ENCODE peak calls at places on chromosomes 5 and 9, in four cellular contexts. Y, G, Q and O are unnamed samples.

GRCh38 chr9:136050266-136050705 is 44.8 kb downstream of the NACC2 start:
- DNase-seq in Y (no peak), G (peak), Q (no peak), O (no peak)

GRCh38 chr5:64949331-64949730 is 180.6 kb downstream of the CWC27 start:
- DNase-seq in Y (no peak), G (no peak), Q (no peak), O (no peak)

GRCh38 chr9:32603914-32604852 is 31.2 kb upstream of the NDUFB6 start:
- DNase-seq in Y (no peak), G (no peak), Q (peak), O (peak)

GRCh38 chr5:62386824-62387223 is 16.9 kb downstream of the DIMT1 start:
- DNase-seq in Y (no peak), G (no peak), Q (no peak), O (no peak)

GRCh38 chr5:121503111-121503840 is 348.4 kb upstream of the FTMT start:
- DNase-seq in Y (no peak), G (peak), Q (peak), O (peak)

GRCh38 chr9:72843525-72844439 is 109.1 kb downstream of the ALDH1A1 start:
- DNase-seq in Y (no peak), G (peak), Q (peak), O (no peak)

GRCh38 chr5:67358186-67358585 is 161.6 kb upstream of the CD180 start:
- DNase-seq in Y (no peak), G (no peak), Q (no peak), O (no peak)

GRCh38 chr5:139422307-139422893 is 16.9 kb downstream of the DNAJC18 start:
- DNase-seq in Y (peak), G (peak), Q (peak), O (no peak)

GRCh38 chr5:25544652-25545249 is 900.0 kb upstream of the CDH10 start:
- DNase-seq in Y (no peak), G (peak), Q (peak), O (peak)

GRCh38 chr9:88653926-88654325 is 118.9 kb downstream of the NXNL2 start:
- DNase-seq in Y (no peak), G (no peak), Q (no peak), O (no peak)

GRCh38 chr5:126544087-126544740 is 50.8 kb downstream of the ALDH7A1 start:
- DNase-seq in Y (no peak), G (peak), Q (peak), O (no peak)

GRCh38 chr5:138459311-138459710 is 6.0 kb upstream of the EGR1 start:
- DNase-seq in Y (no peak), G (no peak), Q (no peak), O (no peak)

GRCh38 chr5:56075361-56075760 is 80.6 kb upstream of the IL6ST start:
- DNase-seq in Y (no peak), G (no peak), Q (no peak), O (no peak)

GRCh38 chr5:71903826-71904225 is 184.8 kb downstream of the CARTPT start:
- DNase-seq in Y (no peak), G (no peak), Q (no peak), O (no peak)

GRCh38 chr5:87151547-87151946 is 116.1 kb upstream of the RASA1 start:
- DNase-seq in Y (peak), G (no peak), Q (no peak), O (peak)

GRCh38 chr5:10630126-10630525 is 66.3 kb downstream of the ANKRD33B start:
- DNase-seq in Y (no peak), G (no peak), Q (no peak), O (no peak)

GRCh38 chr5:446066-446725 is 3.2 kb downstream of the EXOC3 start:
- DNase-seq in Y (no peak), G (no peak), Q (no peak), O (no peak)

GRCh38 chr9:127903557-127904475 is 4.4 kb upstream of the ST6GALNAC6 start:
- DNase-seq in Y (no peak), G (peak), Q (peak), O (no peak)

GRCh38 chr9:76610009-76610352 is 151.0 kb downstream of the GCNT1 start:
- DNase-seq in Y (no peak), G (no peak), Q (no peak), O (no peak)

GRCh38 chr5:176317534-176318374 is 43.8 kb downstream of the KIAA1191 start:
- DNase-seq in Y (no peak), G (no peak), Q (no peak), O (no peak)

GRCh38 chr5:175718401-175719108 is 60.7 kb downstream of the HRH2 start:
- DNase-seq in Y (no peak), G (peak), Q (no peak), O (no peak)

GRCh38 chr5:65030056-65030455 is 261.3 kb downstream of the CWC27 start:
- DNase-seq in Y (no peak), G (no peak), Q (no peak), O (no peak)

GRCh38 chr9:137476856-137477255 is 17.7 kb upstream of the NSMF start:
- DNase-seq in Y (no peak), G (no peak), Q (no peak), O (no peak)

GRCh38 chr9:134940236-134941208 is 22.8 kb upstream of the FCN1 start:
- DNase-seq in Y (no peak), G (no peak), Q (no peak), O (no peak)

GRCh38 chr9:99921875-99922710 is 15.6 kb downstream of the STX17 start:
- DNase-seq in Y (no peak), G (no peak), Q (no peak), O (no peak)

GRCh38 chr9:88971131-88971960 is 19.9 kb upstream of the S1PR3 start:
- DNase-seq in Y (no peak), G (peak), Q (no peak), O (no peak)

GRCh38 chr5:61331407-61332368 is at the start of gene ZSWIM6:
- DNase-seq in Y (peak), G (peak), Q (peak), O (peak)

GRCh38 chr9:96136992-96137665 is 164.8 kb downstream of the HSD17B3 start:
- DNase-seq in Y (peak), G (peak), Q (no peak), O (no peak)

GRCh38 chr5:13624283-13625074 is 320.0 kb downstream of the DNAH5 start:
- DNase-seq in Y (no peak), G (no peak), Q (no peak), O (no peak)

GRCh38 chr9:109027176-109027575 is 13.9 kb upstream of the CTNNAL1 start:
- DNase-seq in Y (no peak), G (no peak), Q (no peak), O (peak)

GRCh38 chr5:155926011-155926410 is 401.0 kb upstream of the SGCD start:
- DNase-seq in Y (peak), G (no peak), Q (no peak), O (no peak)

GRCh38 chr5:132640613-132641012 is 17.4 kb upstream of the IL13 start:
- DNase-seq in Y (no peak), G (no peak), Q (no peak), O (no peak)
- TF ChIP-seq CTCF in Y (no peak), G (no peak), Q (no peak), O (no peak)

DNA sequence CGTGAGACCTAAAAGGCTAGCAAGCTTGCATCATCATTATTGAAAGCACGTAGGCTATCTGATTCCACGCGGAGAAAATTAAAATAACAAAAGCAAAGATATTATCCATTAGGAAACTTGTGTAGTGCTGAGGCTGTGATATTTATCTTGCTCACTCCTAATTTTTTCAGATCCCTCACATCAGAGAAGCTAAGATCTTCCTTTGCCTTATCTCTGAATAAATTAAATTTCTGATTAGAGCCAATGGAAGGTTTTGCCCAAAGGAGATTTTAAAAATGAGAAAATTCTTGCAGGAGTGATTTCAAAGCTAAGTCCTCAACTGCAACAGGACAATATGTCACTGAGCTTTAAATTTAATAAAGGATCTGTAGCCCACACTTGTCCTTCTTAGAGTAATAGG is 295.1 kb downstream of the CAAP1 start:
- DNase-seq in Y (no peak), G (no peak), Q (no peak), O (no peak)
- H3K4me3 ChIP-seq in Y (no peak), G (no peak), Q (no peak), O (no peak)

DNA sequence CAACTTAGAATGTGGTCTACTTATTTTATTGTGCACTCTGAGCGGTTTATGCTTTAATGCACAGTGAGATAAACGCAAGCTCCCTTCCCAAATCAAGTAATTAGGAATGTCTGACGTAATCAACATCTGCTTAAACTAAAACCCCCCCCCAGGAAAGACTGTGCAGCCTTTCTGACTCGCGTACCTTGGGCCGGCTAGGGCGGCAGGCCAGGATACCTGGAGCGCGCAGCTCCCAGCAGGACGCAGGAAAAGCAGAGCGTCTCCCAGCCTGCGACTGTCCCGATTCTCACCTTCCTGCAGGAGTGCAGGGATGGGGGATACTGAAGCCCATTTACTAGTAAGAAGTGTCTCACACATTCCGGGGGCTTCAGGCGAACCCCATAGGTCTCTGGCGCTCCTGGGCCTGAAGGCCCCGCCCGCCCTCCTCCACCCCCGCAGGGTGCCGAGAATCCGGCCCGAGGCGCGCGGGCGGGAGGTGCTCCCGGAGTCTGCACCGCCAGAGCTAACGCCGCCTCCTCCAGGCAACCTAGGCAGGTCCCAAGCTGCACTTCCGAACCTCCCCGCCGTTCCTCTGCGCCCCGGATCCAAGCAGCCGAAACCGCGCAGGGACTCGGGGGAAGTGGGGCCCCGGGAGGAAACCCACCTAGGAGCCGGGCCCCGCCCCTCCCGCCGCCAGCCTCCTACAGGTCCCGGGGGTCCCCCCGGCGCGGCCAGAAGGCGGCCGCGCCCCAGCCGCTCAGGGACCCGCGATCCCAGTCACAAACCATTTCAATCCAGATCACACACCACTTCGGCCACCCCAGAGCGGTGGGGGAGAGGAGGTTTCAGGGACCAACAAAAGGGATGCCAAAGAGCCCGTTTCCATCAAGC is 1.4 kb downstream of the ROR2 start:
- DNase-seq in Y (no peak), G (peak), Q (no peak), O (no peak)
- TF ChIP-seq CTCF in Y (peak), G (peak), Q (no peak), O (peak)

GRCh38 chr5:1552469-1553255 is 28.9 kb upstream of the LPCAT1 start:
- DNase-seq in Y (no peak), G (peak), Q (peak), O (peak)
- H3K4me3 ChIP-seq in Y (no peak), G (no peak), Q (no peak), O (peak)

DNA sequence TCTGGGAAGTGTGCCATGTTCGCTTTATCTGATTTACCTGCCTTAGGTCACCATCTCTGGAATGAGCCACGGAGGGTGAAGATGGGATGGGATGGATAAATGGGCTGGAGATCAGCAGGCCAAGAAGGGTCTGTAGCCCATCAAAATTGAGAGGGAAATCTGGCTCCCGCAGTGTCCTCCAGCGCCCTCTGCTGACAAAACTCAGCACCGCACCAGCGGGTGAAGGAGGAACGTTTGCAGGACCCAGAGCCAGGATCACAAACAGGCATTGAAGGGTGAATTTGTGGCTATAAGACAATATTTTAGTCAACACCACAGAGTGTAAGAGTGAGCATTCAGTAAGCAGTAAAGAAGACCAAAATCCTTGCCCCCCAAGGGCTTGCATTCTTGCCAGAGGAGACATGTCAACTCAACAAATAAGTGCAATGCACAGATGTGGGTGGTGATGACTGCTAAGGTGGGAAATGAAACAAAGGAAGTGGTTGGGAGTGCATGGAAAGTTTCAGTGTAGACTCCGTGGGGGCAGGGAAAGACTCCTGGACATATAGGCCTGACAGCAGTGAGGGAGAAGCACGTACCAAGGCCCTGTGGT is 124.4 kb downstream of the TENT4A start:
- DNase-seq in Y (no peak), G (peak), Q (no peak), O (no peak)
- TF ChIP-seq CTCF in Y (peak), G (peak), Q (peak), O (peak)